ENCODE peak calls at places on chromosomes 3 and 15, in seven cellular contexts. F is heart right ventricle, W is GM06990, P is fibroblast of lung, N is endothelial cell, G is HFFc6, M is cardiac fibroblast. R is an unnamed sample.
A peak's percentile ranks its signal among the peaks of the same experiment; 100 is the strongest.

GRCh38 chr3:112604536-112604935 is 36.4 kb downstream of the CCDC80 start:
- DNase-seq in F (peak; percentile 12), W (no peak), P (peak; percentile 91), N (peak; percentile 21), G (peak; percentile 79), M (peak; percentile 96), R (peak; percentile 57)

GRCh38 chr3:46396129-46396528 is 10.7 kb downstream of the CCR5AS start:
- DNase-seq in F (no peak), W (no peak), P (no peak), N (no peak), G (no peak), M (no peak), R (no peak)

GRCh38 chr3:64505419-64505818 is 182.4 kb downstream of the ADAMTS9 start:
- DNase-seq in F (no peak), W (no peak), P (no peak), N (no peak), G (no peak), M (no peak), R (no peak)

GRCh38 chr3:45035441-45036301 is 9.6 kb downstream of the CLEC3B start:
- DNase-seq in F (no peak), W (no peak), P (no peak), N (peak; percentile 26), G (no peak), M (peak; percentile 48), R (no peak)

GRCh38 chr15:51770902-51771301 is 19.5 kb downstream of the TMOD2 start:
- DNase-seq in F (no peak), W (no peak), P (no peak), N (no peak), G (no peak), M (no peak), R (no peak)

GRCh38 chr3:148861277-148861869 is 3.7 kb upstream of the CPA3 start:
- DNase-seq in F (no peak), W (no peak), P (peak; percentile 30), N (no peak), G (peak; percentile 39), M (peak; percentile 64), R (peak; percentile 18)

GRCh38 chr3:41715376-41715775 is 246.5 kb downstream of the ULK4 start:
- DNase-seq in F (no peak), W (no peak), P (peak; percentile 25), N (no peak), G (no peak), M (no peak), R (no peak)

GRCh38 chr15:85749261-85750151 is 45.2 kb downstream of the KLHL25 start:
- DNase-seq in F (peak; percentile 65), W (no peak), P (peak; percentile 27), N (no peak), G (no peak), M (peak; percentile 58), R (no peak)

GRCh38 chr3:15241341-15241740 is 35.3 kb downstream of the CAPN7 start:
- DNase-seq in F (no peak), W (no peak), P (peak; percentile 10), N (peak; percentile 24), G (no peak), M (peak; percentile 26), R (no peak)

GRCh38 chr15:51735611-51736010 is 1.8 kb downstream of the LYSMD2 start:
- DNase-seq in F (no peak), W (no peak), P (no peak), N (no peak), G (no peak), M (no peak), R (no peak)

GRCh38 chr3:120435621-120436020 is 15.2 kb downstream of the FSTL1 start:
- DNase-seq in F (no peak), W (no peak), P (peak; percentile 77), N (no peak), G (peak; percentile 78), M (peak; percentile 71), R (no peak)

GRCh38 chr3:11201246-11202024 is 47.1 kb downstream of the HRH1 start:
- DNase-seq in F (peak; percentile 14), W (no peak), P (peak; percentile 86), N (no peak), G (no peak), M (peak; percentile 76), R (no peak)

GRCh38 chr15:78193731-78194567 is 40.4 kb downstream of the ACSBG1 start:
- DNase-seq in F (no peak), W (no peak), P (no peak), N (no peak), G (no peak), M (no peak), R (no peak)

GRCh38 chr3:72960812-72961518 is 35.6 kb upstream of the PPP4R2 start:
- DNase-seq in F (peak; percentile 77), W (no peak), P (peak; percentile 15), N (no peak), G (peak; percentile 61), M (peak; percentile 92), R (peak; percentile 54)

GRCh38 chr3:159817571-159817970 is 171.1 kb upstream of the IL12A start:
- DNase-seq in F (no peak), W (no peak), P (no peak), N (no peak), G (no peak), M (no peak), R (no peak)

GRCh38 chr3:52439426-52440248 is 5.3 kb downstream of the SEMA3G start:
- DNase-seq in F (no peak), W (no peak), P (no peak), N (no peak), G (no peak), M (no peak), R (no peak)

GRCh38 chr3:72907131-72907697 is 19.4 kb downstream of the GXYLT2 start:
- DNase-seq in F (peak; percentile 63), W (no peak), P (peak; percentile 94), N (no peak), G (peak; percentile 35), M (peak; percentile 89), R (peak; percentile 94)

GRCh38 chr3:138051946-138052802 is 42.2 kb downstream of the CLDN18 start:
- DNase-seq in F (peak; percentile 24), W (no peak), P (peak; percentile 45), N (peak; percentile 58), G (peak; percentile 50), M (peak; percentile 68), R (peak; percentile 11)

GRCh38 chr3:126523745-126524428 is at the start of gene CHST13:
- DNase-seq in F (no peak), W (no peak), P (peak; percentile 60), N (peak; percentile 64), G (no peak), M (peak; percentile 40), R (no peak)

GRCh38 chr3:161016417-161017313 is 88.5 kb downstream of the B3GALNT1 start:
- DNase-seq in F (no peak), W (no peak), P (peak; percentile 37), N (no peak), G (no peak), M (no peak), R (no peak)

GRCh38 chr3:49238274-49239127 is 38.5 kb downstream of the C3orf62 start:
- DNase-seq in F (peak; percentile 31), W (peak; percentile 44), P (peak; percentile 45), N (no peak), G (no peak), M (peak; percentile 90), R (no peak)

DNA sequence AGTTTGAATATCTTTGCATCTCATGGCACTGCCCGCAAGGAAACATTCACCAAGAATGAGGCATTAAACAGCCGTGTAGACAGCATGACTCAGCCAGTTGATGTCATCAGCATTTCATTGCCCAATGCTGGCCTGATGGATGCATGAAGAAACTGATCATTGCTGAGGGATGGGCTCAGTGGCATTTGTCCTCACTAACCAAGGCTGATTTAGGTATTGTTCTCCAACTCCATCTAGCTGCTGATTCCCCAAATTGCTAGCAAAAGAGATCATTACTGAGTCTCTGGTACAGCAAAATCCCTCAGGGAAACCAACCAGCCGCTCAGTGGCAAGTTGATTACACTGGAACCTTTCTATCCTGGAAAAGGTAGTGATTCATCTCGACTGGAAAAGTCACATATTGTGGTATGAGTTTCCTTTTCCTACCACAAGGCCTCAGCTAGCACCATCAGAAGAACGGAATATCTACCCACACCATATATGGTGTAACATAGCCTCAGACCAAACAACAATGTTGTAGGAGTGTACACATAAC is 186.5 kb upstream of the GAP43 start:
- DNase-seq in F (no peak), W (no peak), P (peak; percentile 97), N (no peak), G (peak; percentile 97), M (peak; percentile 88), R (peak; percentile 62)
- TF ChIP-seq CTCF in F (no peak), W (no peak), P (peak; percentile 31), N (no peak), G (peak; percentile 70), M (peak; percentile 58), R (peak; percentile 45)

DNA sequence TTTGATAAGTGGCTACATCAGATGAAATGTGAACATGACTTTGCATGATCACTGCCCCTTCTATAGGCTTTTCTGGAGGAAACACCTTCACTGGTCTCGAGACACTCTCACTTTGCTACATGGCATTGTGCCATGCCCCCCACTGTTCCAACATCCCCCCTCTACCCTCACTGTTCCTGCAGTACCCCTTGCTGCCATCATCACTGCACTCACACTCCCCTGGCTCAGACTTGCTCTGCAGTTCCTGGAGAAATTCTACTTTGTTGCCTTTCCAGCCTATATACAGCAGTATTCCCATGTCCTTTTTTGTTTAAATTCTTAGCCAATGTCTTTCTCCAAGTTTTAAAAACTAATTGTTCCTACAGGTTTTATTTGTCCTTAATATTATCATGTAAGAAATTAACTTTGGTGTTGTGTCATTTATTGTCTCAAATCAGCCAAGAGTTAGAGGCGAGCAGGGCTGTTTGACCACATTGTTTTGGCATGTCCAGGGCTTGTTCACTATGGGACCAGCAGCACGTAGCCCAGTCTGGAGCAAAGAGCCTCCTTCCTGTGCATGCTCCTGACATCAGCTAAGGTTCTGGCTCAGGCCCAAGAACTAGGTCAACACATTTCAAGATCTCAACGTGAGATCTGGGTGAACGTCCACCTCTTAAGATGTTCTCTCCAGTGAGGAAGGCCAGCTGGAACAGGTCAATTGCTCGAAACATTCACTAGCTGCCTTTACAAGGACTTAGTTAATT is 246.4 kb downstream of the SLC9A9 start:
- DNase-seq in F (peak; percentile 14), W (no peak), P (peak; percentile 60), N (no peak), G (no peak), M (peak; percentile 78), R (no peak)
- TF ChIP-seq CTCF in F (no peak), W (no peak), P (no peak), N (no peak), G (no peak), M (peak; percentile 1), R (no peak)

GRCh38 chr15:57506422-57506821 is 85.3 kb upstream of the MYZAP start:
- DNase-seq in F (no peak), W (no peak), P (no peak), N (no peak), G (no peak), M (no peak), R (no peak)
- TF ChIP-seq CTCF in F (no peak), W (peak; percentile 1), P (no peak), N (no peak), G (peak; percentile 23), M (peak; percentile 16), R (peak; percentile 1)

GRCh38 chr15:80087104-80087503 is 27.6 kb downstream of the ZFAND6 start:
- DNase-seq in F (no peak), W (no peak), P (no peak), N (no peak), G (no peak), M (no peak), R (no peak)
- TF ChIP-seq CTCF in F (no peak), W (no peak), P (peak; percentile 9), N (no peak), G (peak; percentile 55), M (peak; percentile 29), R (no peak)

GRCh38 chr15:64653757-64654156 is 121.6 kb downstream of the RBPMS2 start:
- DNase-seq in F (no peak), W (no peak), P (peak; percentile 11), N (no peak), G (no peak), M (peak; percentile 54), R (no peak)
- TF ChIP-seq CTCF in F (peak; percentile 55), W (peak; percentile 17), P (no peak), N (no peak), G (peak; percentile 66), M (peak; percentile 27), R (peak; percentile 36)